ENCODE peak calls at places on chromosomes 5 and 9, in eight cellular contexts. One of them, this sample, is unnamed.

GRCh38 chr9:117464941-117465616 is 50.2 kb upstream of the ASTN2 start:
- DNase-seq in mesothelial cell of epicardium: no peak
- DNase-seq in HFF-Myc: no peak
- DNase-seq in type B pancreatic cell: no peak
- DNase-seq in adrenal gland: no peak
- DNase-seq in gastrocnemius medialis: peak; percentile 34
- DNase-seq in ovary: no peak
- DNase-seq in Calu3: no peak
- DNase-seq in this sample: no peak

GRCh38 chr9:91036826-91037510 is 235.3 kb downstream of the SYK start:
- DNase-seq in mesothelial cell of epicardium: peak; percentile 57
- DNase-seq in HFF-Myc: peak; percentile 82
- DNase-seq in type B pancreatic cell: no peak
- DNase-seq in adrenal gland: peak; percentile 92
- DNase-seq in gastrocnemius medialis: peak; percentile 82
- DNase-seq in ovary: peak; percentile 83
- DNase-seq in Calu3: peak; percentile 79
- DNase-seq in this sample: peak; percentile 63

GRCh38 chr5:175444060-175444904 is at the start of gene DRD1:
- DNase-seq in mesothelial cell of epicardium: peak; percentile 76
- DNase-seq in HFF-Myc: no peak
- DNase-seq in type B pancreatic cell: peak; percentile 74
- DNase-seq in adrenal gland: no peak
- DNase-seq in gastrocnemius medialis: no peak
- DNase-seq in ovary: no peak
- DNase-seq in Calu3: peak; percentile 79
- DNase-seq in this sample: no peak

GRCh38 chr9:100472725-100473261 is at the start of gene TMEFF1:
- DNase-seq in mesothelial cell of epicardium: peak; percentile 77
- DNase-seq in HFF-Myc: no peak
- DNase-seq in type B pancreatic cell: peak; percentile 83
- DNase-seq in adrenal gland: no peak
- DNase-seq in gastrocnemius medialis: no peak
- DNase-seq in ovary: peak; percentile 53
- DNase-seq in Calu3: peak; percentile 55
- DNase-seq in this sample: no peak

GRCh38 chr5:172646716-172647285 is 5.7 kb downstream of the NEURL1B start:
- DNase-seq in mesothelial cell of epicardium: no peak
- DNase-seq in HFF-Myc: no peak
- DNase-seq in type B pancreatic cell: no peak
- DNase-seq in adrenal gland: no peak
- DNase-seq in gastrocnemius medialis: no peak
- DNase-seq in ovary: peak; percentile 73
- DNase-seq in Calu3: no peak
- DNase-seq in this sample: no peak

GRCh38 chr5:72599519-72600400 is 92.5 kb upstream of the ZNF366 start:
- DNase-seq in mesothelial cell of epicardium: no peak
- DNase-seq in HFF-Myc: no peak
- DNase-seq in type B pancreatic cell: no peak
- DNase-seq in adrenal gland: no peak
- DNase-seq in gastrocnemius medialis: no peak
- DNase-seq in ovary: no peak
- DNase-seq in Calu3: no peak
- DNase-seq in this sample: no peak

GRCh38 chr5:1643651-1644392 is 120.1 kb upstream of the LPCAT1 start:
- DNase-seq in mesothelial cell of epicardium: no peak
- DNase-seq in HFF-Myc: no peak
- DNase-seq in type B pancreatic cell: no peak
- DNase-seq in adrenal gland: no peak
- DNase-seq in gastrocnemius medialis: no peak
- DNase-seq in ovary: peak; percentile 22
- DNase-seq in Calu3: no peak
- DNase-seq in this sample: no peak

GRCh38 chr9:123322771-123323481 is 33.1 kb upstream of the CRB2 start:
- DNase-seq in mesothelial cell of epicardium: no peak
- DNase-seq in HFF-Myc: no peak
- DNase-seq in type B pancreatic cell: no peak
- DNase-seq in adrenal gland: no peak
- DNase-seq in gastrocnemius medialis: no peak
- DNase-seq in ovary: no peak
- DNase-seq in Calu3: no peak
- DNase-seq in this sample: no peak

GRCh38 chr5:139774980-139775654 is 20.5 kb upstream of the PSD2 start:
- DNase-seq in mesothelial cell of epicardium: peak; percentile 91
- DNase-seq in HFF-Myc: peak; percentile 21
- DNase-seq in type B pancreatic cell: peak; percentile 88
- DNase-seq in adrenal gland: peak; percentile 84
- DNase-seq in gastrocnemius medialis: peak; percentile 59
- DNase-seq in ovary: peak; percentile 86
- DNase-seq in Calu3: peak; percentile 92
- DNase-seq in this sample: no peak

GRCh38 chr5:27944471-27944870 is 906.1 kb upstream of the CDH9 start:
- DNase-seq in mesothelial cell of epicardium: no peak
- DNase-seq in HFF-Myc: no peak
- DNase-seq in type B pancreatic cell: no peak
- DNase-seq in adrenal gland: no peak
- DNase-seq in gastrocnemius medialis: no peak
- DNase-seq in ovary: no peak
- DNase-seq in Calu3: no peak
- DNase-seq in this sample: no peak

GRCh38 chr9:123678038-123678877 is 251.7 kb downstream of the DENND1A start:
- DNase-seq in mesothelial cell of epicardium: no peak
- DNase-seq in HFF-Myc: no peak
- DNase-seq in type B pancreatic cell: no peak
- DNase-seq in adrenal gland: no peak
- DNase-seq in gastrocnemius medialis: no peak
- DNase-seq in ovary: no peak
- DNase-seq in Calu3: no peak
- DNase-seq in this sample: no peak

GRCh38 chr9:109305801-109306200 is 15.1 kb downstream of the EPB41L4B start:
- DNase-seq in mesothelial cell of epicardium: no peak
- DNase-seq in HFF-Myc: no peak
- DNase-seq in type B pancreatic cell: no peak
- DNase-seq in adrenal gland: no peak
- DNase-seq in gastrocnemius medialis: no peak
- DNase-seq in ovary: no peak
- DNase-seq in Calu3: no peak
- DNase-seq in this sample: no peak

GRCh38 chr5:10192309-10192708 is 57.4 kb downstream of the ATPSCKMT start:
- DNase-seq in mesothelial cell of epicardium: no peak
- DNase-seq in HFF-Myc: peak; percentile 2
- DNase-seq in type B pancreatic cell: no peak
- DNase-seq in adrenal gland: no peak
- DNase-seq in gastrocnemius medialis: no peak
- DNase-seq in ovary: no peak
- DNase-seq in Calu3: no peak
- DNase-seq in this sample: peak; percentile 38

GRCh38 chr5:132229236-132229635 is 1.6 kb upstream of the P4HA2 start:
- DNase-seq in mesothelial cell of epicardium: peak; percentile 1
- DNase-seq in HFF-Myc: no peak
- DNase-seq in type B pancreatic cell: no peak
- DNase-seq in adrenal gland: peak; percentile 9
- DNase-seq in gastrocnemius medialis: no peak
- DNase-seq in ovary: no peak
- DNase-seq in Calu3: no peak
- DNase-seq in this sample: no peak

GRCh38 chr5:38208782-38209378 is 49.5 kb upstream of the EGFLAM start:
- DNase-seq in mesothelial cell of epicardium: no peak
- DNase-seq in HFF-Myc: peak; percentile 7
- DNase-seq in type B pancreatic cell: no peak
- DNase-seq in adrenal gland: peak; percentile 33
- DNase-seq in gastrocnemius medialis: no peak
- DNase-seq in ovary: peak; percentile 41
- DNase-seq in Calu3: peak; percentile 40
- DNase-seq in this sample: no peak

GRCh38 chr5:95385334-95385733 is 5.8 kb upstream of the FAM81B start:
- DNase-seq in mesothelial cell of epicardium: no peak
- DNase-seq in HFF-Myc: no peak
- DNase-seq in type B pancreatic cell: no peak
- DNase-seq in adrenal gland: no peak
- DNase-seq in gastrocnemius medialis: no peak
- DNase-seq in ovary: no peak
- DNase-seq in Calu3: no peak
- DNase-seq in this sample: no peak

GRCh38 chr5:141196363-141196762 is 3.1 kb upstream of the PCDHB11 start:
- DNase-seq in mesothelial cell of epicardium: no peak
- DNase-seq in HFF-Myc: no peak
- DNase-seq in type B pancreatic cell: no peak
- DNase-seq in adrenal gland: no peak
- DNase-seq in gastrocnemius medialis: no peak
- DNase-seq in ovary: no peak
- DNase-seq in Calu3: no peak
- DNase-seq in this sample: no peak

DNA sequence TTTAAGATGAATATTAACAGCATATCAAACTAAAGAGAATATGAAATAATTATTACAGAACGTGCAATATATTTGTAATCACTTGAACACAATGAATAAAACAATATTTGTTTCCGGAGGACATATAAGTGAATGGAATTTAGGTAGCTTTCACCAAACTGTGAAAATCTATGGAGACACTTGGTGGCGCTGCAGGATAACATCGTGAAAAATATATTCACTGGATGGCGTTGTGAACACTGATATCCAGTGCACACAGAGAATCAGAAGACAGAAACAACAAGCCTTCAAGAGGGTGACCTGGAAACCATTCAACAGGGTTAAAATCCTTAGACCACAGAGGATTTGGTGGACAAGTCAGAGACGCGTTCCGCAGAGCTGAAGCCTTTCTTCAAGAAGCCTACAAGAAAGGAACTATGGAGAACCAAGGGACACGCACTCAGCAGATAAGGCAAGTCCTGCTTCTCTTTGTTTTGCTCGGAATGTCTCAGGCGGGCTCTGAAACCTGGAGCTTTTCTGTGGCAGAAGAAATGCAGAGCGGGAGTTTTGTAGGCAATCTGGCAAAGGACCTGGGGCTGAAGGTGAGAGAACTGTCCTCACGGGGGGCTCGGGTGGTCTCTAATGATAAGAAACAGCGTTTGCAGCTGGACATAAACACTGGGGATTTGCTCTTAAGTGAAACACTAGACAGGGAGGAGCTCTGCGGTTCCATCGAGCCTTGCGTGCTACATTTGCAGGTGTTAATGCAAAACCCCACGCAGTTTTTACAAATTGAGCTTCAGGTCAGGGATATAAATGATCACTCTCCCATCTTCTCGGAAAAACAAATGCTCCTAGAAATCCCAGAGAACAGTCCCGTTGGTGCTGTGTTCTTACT is at the start of gene PCDHB11:
- DNase-seq in mesothelial cell of epicardium: no peak
- DNase-seq in HFF-Myc: no peak
- DNase-seq in type B pancreatic cell: no peak
- DNase-seq in adrenal gland: no peak
- DNase-seq in gastrocnemius medialis: no peak
- DNase-seq in ovary: no peak
- DNase-seq in Calu3: no peak
- DNase-seq in this sample: no peak
- TF ChIP-seq CTCF in mesothelial cell of epicardium: peak; percentile 32
- TF ChIP-seq CTCF in HFF-Myc: no peak
- TF ChIP-seq CTCF in type B pancreatic cell: peak; percentile 53
- TF ChIP-seq CTCF in adrenal gland: no peak
- TF ChIP-seq CTCF in gastrocnemius medialis: no peak
- TF ChIP-seq CTCF in ovary: no peak
- TF ChIP-seq CTCF in Calu3: no peak
- TF ChIP-seq CTCF in this sample: no peak

GRCh38 chr5:98275980-98276379 is 497.5 kb upstream of the RGMB start:
- DNase-seq in mesothelial cell of epicardium: no peak
- DNase-seq in HFF-Myc: no peak
- DNase-seq in type B pancreatic cell: no peak
- DNase-seq in adrenal gland: no peak
- DNase-seq in gastrocnemius medialis: no peak
- DNase-seq in ovary: no peak
- DNase-seq in Calu3: no peak
- DNase-seq in this sample: no peak
- TF ChIP-seq CTCF in mesothelial cell of epicardium: peak; percentile 40
- TF ChIP-seq CTCF in HFF-Myc: no peak
- TF ChIP-seq CTCF in type B pancreatic cell: peak; percentile 65
- TF ChIP-seq CTCF in adrenal gland: no peak
- TF ChIP-seq CTCF in gastrocnemius medialis: no peak
- TF ChIP-seq CTCF in ovary: no peak
- TF ChIP-seq CTCF in Calu3: no peak
- TF ChIP-seq CTCF in this sample: no peak

DNA sequence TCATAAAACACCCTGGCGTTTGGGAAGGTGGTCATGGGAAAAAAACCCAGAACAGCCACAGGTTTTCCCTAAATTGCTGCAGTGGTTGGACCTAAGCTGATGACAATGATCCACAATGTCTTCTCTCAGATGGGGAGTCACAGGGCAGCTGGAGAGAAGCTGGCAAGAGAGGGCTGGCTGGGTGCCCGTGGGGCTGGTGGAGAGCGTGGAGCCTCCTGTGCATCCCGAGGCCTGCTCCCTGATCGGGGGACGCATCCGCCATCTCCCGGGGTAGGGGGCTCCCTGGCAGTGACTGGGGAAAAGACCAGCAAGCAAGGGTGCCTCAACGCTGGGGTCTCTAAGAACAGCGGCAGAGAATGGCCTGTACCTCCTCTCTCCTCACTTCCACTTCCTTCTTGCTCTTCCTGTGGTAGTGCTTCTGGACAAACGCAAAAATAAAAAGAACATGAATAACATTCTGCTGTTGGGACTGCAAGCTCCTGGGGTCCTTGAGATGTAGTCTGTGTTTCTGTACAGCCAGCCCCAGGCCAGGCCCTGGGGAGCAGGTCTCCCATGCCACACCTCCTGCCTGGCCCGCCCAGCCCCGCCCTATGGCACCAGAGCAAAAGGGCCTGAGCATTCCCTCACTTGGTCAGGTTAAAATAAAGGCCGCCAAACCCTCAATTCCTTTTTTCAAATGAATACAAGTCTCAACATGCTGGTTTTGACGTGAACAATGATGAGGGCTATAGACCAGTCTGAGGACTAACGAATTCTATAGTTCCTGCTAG is 7.0 kb upstream of the MRNIP start:
- DNase-seq in mesothelial cell of epicardium: no peak
- DNase-seq in HFF-Myc: no peak
- DNase-seq in type B pancreatic cell: no peak
- DNase-seq in adrenal gland: no peak
- DNase-seq in gastrocnemius medialis: no peak
- DNase-seq in ovary: no peak
- DNase-seq in Calu3: no peak
- DNase-seq in this sample: no peak
- TF ChIP-seq CTCF in mesothelial cell of epicardium: no peak
- TF ChIP-seq CTCF in HFF-Myc: no peak
- TF ChIP-seq CTCF in type B pancreatic cell: no peak
- TF ChIP-seq CTCF in adrenal gland: no peak
- TF ChIP-seq CTCF in gastrocnemius medialis: no peak
- TF ChIP-seq CTCF in ovary: no peak
- TF ChIP-seq CTCF in Calu3: no peak
- TF ChIP-seq CTCF in this sample: no peak

GRCh38 chr9:17739022-17739421 is 160.2 kb downstream of the SH3GL2 start:
- DNase-seq in mesothelial cell of epicardium: no peak
- DNase-seq in HFF-Myc: no peak
- DNase-seq in type B pancreatic cell: no peak
- DNase-seq in adrenal gland: no peak
- DNase-seq in gastrocnemius medialis: no peak
- DNase-seq in ovary: no peak
- DNase-seq in Calu3: no peak
- DNase-seq in this sample: no peak

GRCh38 chr9:17744786-17745185 is 165.9 kb downstream of the SH3GL2 start:
- DNase-seq in mesothelial cell of epicardium: peak; percentile 45
- DNase-seq in HFF-Myc: no peak
- DNase-seq in type B pancreatic cell: no peak
- DNase-seq in adrenal gland: no peak
- DNase-seq in gastrocnemius medialis: no peak
- DNase-seq in ovary: no peak
- DNase-seq in Calu3: no peak
- DNase-seq in this sample: no peak

GRCh38 chr9:17742065-17742464 is 163.2 kb downstream of the SH3GL2 start:
- DNase-seq in mesothelial cell of epicardium: no peak
- DNase-seq in HFF-Myc: no peak
- DNase-seq in type B pancreatic cell: no peak
- DNase-seq in adrenal gland: no peak
- DNase-seq in gastrocnemius medialis: no peak
- DNase-seq in ovary: no peak
- DNase-seq in Calu3: no peak
- DNase-seq in this sample: no peak
- TF ChIP-seq CTCF in mesothelial cell of epicardium: no peak
- TF ChIP-seq CTCF in HFF-Myc: peak; percentile 31
- TF ChIP-seq CTCF in type B pancreatic cell: peak; percentile 53
- TF ChIP-seq CTCF in adrenal gland: no peak
- TF ChIP-seq CTCF in gastrocnemius medialis: no peak
- TF ChIP-seq CTCF in ovary: no peak
- TF ChIP-seq CTCF in Calu3: no peak
- TF ChIP-seq CTCF in this sample: no peak

This sample was measured in AG09319.